ENCODE peak calls at places on chromosomes 6 and 20, in four cellular contexts. C is AG04450, F is astrocyte, D is GM10248. G is an unnamed sample.
A peak's percentile ranks its signal among the peaks of the same experiment; 100 is the strongest.

GRCh38 chr6:74891358-74891811 is 314.5 kb downstream of the COL12A1 start:
- DNase-seq in D (no peak), F (no peak), C (peak; percentile 79), G (no peak)

GRCh38 chr6:106746660-106747059 is 117.3 kb downstream of the QRSL1 start:
- DNase-seq in D (no peak), F (peak; percentile 79), C (no peak), G (no peak)

GRCh38 chr6:39958947-39959346 is 24.7 kb upstream of the MOCS1 start:
- DNase-seq in F (no peak), D (no peak), C (no peak), G (no peak)

GRCh38 chr6:48834706-48835105 is 628.3 kb downstream of the MMUT start:
- DNase-seq in C (no peak), F (no peak), D (no peak), G (no peak)

GRCh38 chr6:106794129-106794528 is 164.8 kb downstream of the QRSL1 start:
- DNase-seq in D (no peak), F (no peak), C (no peak), G (no peak)

GRCh38 chr6:10303806-10304520 is 110.9 kb downstream of the TFAP2A start:
- DNase-seq in C (no peak), F (peak; percentile 10), D (no peak), G (no peak)

GRCh38 chr6:107113460-107114212 is 1.7 kb downstream of the BEND3 start:
- DNase-seq in F (no peak), D (no peak), C (no peak), G (no peak)

GRCh38 chr6:54621285-54621684 is 225.3 kb upstream of the FAM83B start:
- DNase-seq in F (no peak), D (no peak), C (no peak), G (no peak)

GRCh38 chr20:42556575-42556974 is 633.1 kb downstream of the PTPRT start:
- DNase-seq in D (no peak), C (no peak), F (no peak), G (no peak)